ENCODE peak calls at places on chromosome 7, in nine cellular contexts. M is naive thymus-derived CD4-positive, alpha-beta T cell; Z is IMR-90; V is fibroblast of pulmonary artery; E is uterus; A is suprapubic skin; F is psoas muscle; Y is skeletal muscle cell; L is cardiac muscle cell. H is an unnamed sample.

GRCh38 chr7:101671783-101672356 is 42.8 kb upstream of the MYL10 start:
- DNase-seq in Z (no peak), V (no peak), E (no peak), A (no peak), Y (no peak), M (no peak), L (no peak), F (no peak), H (peak; percentile 38)

GRCh38 chr7:29764227-29764626 is 42.1 kb upstream of the WIPF3 start:
- DNase-seq in Y (no peak), A (no peak), Z (no peak), E (no peak), M (no peak), L (peak; percentile 31), F (no peak), V (no peak), H (no peak)

GRCh38 chr7:47039899-47040298 is 542.0 kb downstream of the TNS3 start:
- DNase-seq in M (no peak), E (no peak), A (no peak), L (no peak), Y (peak; percentile 45), V (peak; percentile 89), Z (peak; percentile 48), F (no peak), H (peak; percentile 84)

GRCh38 chr7:104267701-104268368 is 60.0 kb upstream of the ORC5 start:
- DNase-seq in L (no peak), Z (peak; percentile 28), M (no peak), Y (no peak), E (no peak), V (peak; percentile 44), F (no peak), A (no peak), H (peak; percentile 48)

GRCh38 chr7:159118623-159119022 is 26.0 kb downstream of the VIPR2 start:
- DNase-seq in M (no peak), Y (no peak), V (no peak), L (no peak), F (no peak), E (no peak), A (no peak), Z (no peak), H (no peak)

GRCh38 chr7:19533266-19533665 is 175.6 kb downstream of the POLR1F start:
- DNase-seq in F (no peak), V (no peak), E (no peak), A (no peak), M (no peak), Y (no peak), Z (no peak), L (no peak), H (no peak)

GRCh38 chr7:32206987-32207386 is 136.8 kb upstream of the PDE1C start:
- DNase-seq in Z (peak; percentile 3), F (no peak), Y (no peak), A (no peak), L (peak; percentile 70), V (peak; percentile 12), E (no peak), M (no peak), H (no peak)

GRCh38 chr7:6576024-6576866 is 1.0 kb upstream of the ZDHHC4 start:
- DNase-seq in F (no peak), A (no peak), E (no peak), V (no peak), Y (no peak), M (no peak), L (no peak), Z (no peak), H (no peak)

GRCh38 chr7:26681819-26682418 is 182.5 kb downstream of the SKAP2 start:
- DNase-seq in M (peak; percentile 29), F (no peak), E (no peak), Z (peak; percentile 35), V (peak; percentile 41), A (no peak), L (peak; percentile 24), Y (no peak), H (peak; percentile 34)

GRCh38 chr7:2818653-2819052 is 25.5 kb downstream of the GNA12 start:
- DNase-seq in Y (no peak), M (no peak), E (no peak), A (no peak), F (no peak), Z (no peak), V (no peak), L (no peak), H (no peak)

GRCh38 chr7:13800694-13801448 is 188.6 kb downstream of the ETV1 start:
- DNase-seq in M (no peak), A (no peak), V (peak; percentile 96), Y (peak; percentile 71), Z (peak; percentile 96), F (no peak), L (no peak), E (no peak), H (peak; percentile 98)

GRCh38 chr7:105015631-105015965 is 1.6 kb downstream of the KMT2E start:
- DNase-seq in Z (peak; percentile 41), M (peak; percentile 32), L (peak; percentile 58), V (peak; percentile 39), F (no peak), A (no peak), E (no peak), Y (no peak), H (peak; percentile 36)

GRCh38 chr7:148153611-148154010 is 437.0 kb upstream of the C7orf33 start:
- DNase-seq in Z (no peak), M (no peak), L (peak; percentile 67), A (no peak), V (peak; percentile 64), E (peak; percentile 36), F (peak; percentile 21), Y (no peak), H (peak; percentile 83)

GRCh38 chr7:15561840-15562239 is at the start of gene AGMO:
- DNase-seq in F (peak; percentile 57), Z (no peak), V (peak; percentile 28), L (peak; percentile 14), A (peak; percentile 64), E (peak; percentile 27), Y (peak; percentile 55), M (no peak), H (peak; percentile 21)

GRCh38 chr7:73719806-73720169 is 319 bp upstream of the STX1A start:
- DNase-seq in A (no peak), Y (no peak), E (no peak), L (no peak), V (no peak), F (no peak), Z (no peak), M (no peak), H (peak; percentile 36)
- H3K4me3 ChIP-seq in A (peak overlapping the region; percentile 88), Y (peak overlapping the region; percentile 37), E (peak overlapping the region; percentile 33), L (peak overlapping the region; percentile 99), V (peak overlapping the region; percentile 45), F (peak overlapping the region; percentile 94), Z (peak overlapping the region; percentile 46), M (peak overlapping the region; percentile 39), H (peak overlapping the region; percentile 46)

GRCh38 chr7:130891254-130892094 is 157.5 kb upstream of the KLF14 start:
- DNase-seq in M (no peak), L (no peak), F (peak; percentile 63), A (no peak), E (peak; percentile 78), Y (peak; percentile 92), V (peak; percentile 94), Z (peak; percentile 96), H (peak; percentile 97)
- H3K4me3 ChIP-seq in M (no peak overlapping the region), L (no peak overlapping the region), F (peak overlapping the region; percentile 58), A (peak overlapping the region; percentile 5), E (no peak overlapping the region), Y (peak overlapping the region; percentile 15), V (peak overlapping the region; percentile 28), Z (peak overlapping the region; percentile 0), H (peak overlapping the region; percentile 32)

DNA sequence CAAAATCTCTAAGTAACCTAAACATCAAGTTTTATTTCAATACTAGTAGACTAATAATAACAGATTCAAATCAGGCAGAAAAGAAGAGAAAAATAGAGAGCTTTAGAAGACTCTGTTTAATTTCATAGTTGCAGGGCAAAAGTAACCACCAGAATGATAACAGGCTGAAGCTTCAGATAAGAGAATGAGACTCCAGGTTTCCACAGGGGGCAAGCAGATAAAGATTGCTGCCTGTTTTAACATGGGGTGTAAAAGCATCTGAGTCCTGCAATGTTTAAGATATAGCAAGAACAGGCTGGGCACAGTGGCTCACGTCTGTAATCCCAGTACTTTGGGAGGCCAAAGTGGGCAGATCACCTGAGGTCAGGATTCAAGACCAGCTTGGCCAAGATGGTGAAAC is 11.0 kb downstream of the CROT start:
- DNase-seq in F (no peak), Y (no peak), A (no peak), Z (no peak), V (no peak), E (no peak), L (no peak), M (no peak), H (no peak)
- H3K4me3 ChIP-seq in F (no peak overlapping the region), Y (no peak overlapping the region), A (no peak overlapping the region), Z (no peak overlapping the region), V (no peak overlapping the region), E (no peak overlapping the region), L (no peak overlapping the region), M (no peak overlapping the region), H (no peak overlapping the region)

GRCh38 chr7:37198906-37199485 is 249.7 kb downstream of the ELMO1 start:
- DNase-seq in E (peak; percentile 72), Y (peak; percentile 15), F (peak; percentile 77), M (peak; percentile 66), A (peak; percentile 80), L (peak; percentile 89), V (peak; percentile 81), Z (peak; percentile 60), H (peak; percentile 80)

GRCh38 chr7:37201876-37202198 is 246.8 kb downstream of the ELMO1 start:
- DNase-seq in Z (no peak), L (no peak), E (no peak), A (no peak), Y (no peak), M (no peak), V (no peak), F (no peak), H (no peak)

GRCh38 chr7:37205451-37205850 is 243.2 kb downstream of the ELMO1 start:
- DNase-seq in L (no peak), E (no peak), Z (no peak), F (no peak), A (no peak), M (no peak), Y (no peak), V (no peak), H (no peak)

GRCh38 chr7:37198188-37198905 is 250.3 kb downstream of the ELMO1 start:
- DNase-seq in F (no peak), L (no peak), V (no peak), E (no peak), Y (no peak), M (no peak), A (no peak), Z (no peak), H (no peak)

DNA sequence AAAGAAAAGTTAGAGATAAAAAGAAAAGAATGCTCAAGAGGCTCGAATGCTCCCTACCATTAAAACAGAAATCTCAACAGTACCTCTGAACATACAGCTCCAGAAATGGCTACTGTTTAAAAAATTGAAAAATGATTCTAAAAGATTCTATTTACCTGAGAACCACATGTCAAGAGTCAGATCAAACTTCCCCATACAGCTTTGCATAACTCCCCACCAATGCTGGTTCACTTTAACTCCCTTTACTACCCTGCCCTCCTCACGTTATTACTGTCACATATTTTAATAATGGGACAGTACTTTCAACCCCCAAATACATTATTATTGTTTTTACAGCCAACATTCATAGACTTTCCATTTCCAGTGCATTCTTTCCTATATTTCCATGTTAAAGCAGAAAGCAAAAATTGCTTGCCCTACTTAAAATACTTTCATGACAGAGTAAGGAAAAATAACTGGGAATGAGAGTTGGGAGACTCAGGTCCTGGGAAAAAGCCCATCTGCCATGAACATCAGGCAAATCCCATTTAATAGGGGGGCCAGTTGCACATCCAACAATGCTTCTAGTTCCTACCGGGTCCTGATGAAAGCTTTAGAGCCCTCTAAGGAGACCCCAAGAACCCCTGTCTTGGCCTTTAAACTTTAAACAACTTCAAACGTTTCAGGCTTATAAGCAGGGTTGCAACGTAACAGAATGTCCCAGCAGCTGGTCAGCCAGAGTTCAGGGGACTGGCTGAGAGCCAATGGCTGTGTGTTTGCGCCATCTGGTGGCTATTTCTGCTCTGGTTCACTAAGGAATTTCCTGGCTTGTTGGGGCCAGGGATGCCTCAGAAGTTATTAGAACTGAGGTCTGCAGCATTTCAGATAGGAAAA is 247.4 kb downstream of the ELMO1 start:
- DNase-seq in Y (peak; percentile 39), V (peak; percentile 89), L (peak; percentile 91), A (peak; percentile 83), Z (peak; percentile 68), E (peak; percentile 79), F (peak; percentile 76), M (no peak), H (peak; percentile 90)
- H3K4me3 ChIP-seq in Y (no peak overlapping the region), V (no peak overlapping the region), L (no peak overlapping the region), A (no peak overlapping the region), Z (no peak overlapping the region), E (no peak overlapping the region), F (no peak overlapping the region), M (no peak overlapping the region), H (no peak overlapping the region)

H was measured in cardiac fibroblast.